ENCODE peak calls at places on chromosomes 5 and 9, in six cellular contexts. P, O, G, M, B and W are unnamed samples.

GRCh38 chr9:108056083-108056804 is 566.7 kb upstream of the KLF4 start:
- DNase-seq in P (no peak), O (no peak), G (no peak), M (no peak), B (no peak), W (no peak)

GRCh38 chr9:103839197-103839596 is 254.9 kb upstream of the SMC2 start:
- DNase-seq in P (no peak), O (no peak), G (no peak), M (no peak), B (no peak), W (no peak)

GRCh38 chr5:21817668-21818419 is 1035.3 kb downstream of the CDH12 start:
- DNase-seq in P (peak), O (no peak), G (no peak), M (no peak), B (no peak), W (no peak)

GRCh38 chr5:159814810-159815585 is 101.3 kb upstream of the ADRA1B start:
- DNase-seq in P (no peak), O (no peak), G (no peak), M (no peak), B (no peak), W (no peak)

GRCh38 chr5:9149988-9150387 is 395.9 kb downstream of the SEMA5A start:
- DNase-seq in P (no peak), O (peak), G (no peak), M (no peak), B (no peak), W (no peak)

GRCh38 chr5:76050131-76050530 is 33.1 kb upstream of the SV2C start:
- DNase-seq in P (no peak), O (no peak), G (no peak), M (no peak), B (no peak), W (no peak)

GRCh38 chr9:137688725-137689124 is 69.9 kb downstream of the EHMT1 start:
- DNase-seq in P (no peak), O (no peak), G (no peak), M (no peak), B (no peak), W (no peak)

GRCh38 chr9:93648181-93648580 is 71.8 kb downstream of the PHF2 start:
- DNase-seq in P (no peak), O (no peak), G (peak), M (no peak), B (no peak), W (no peak)

GRCh38 chr5:92907914-92908606 is 673.0 kb downstream of the NR2F1-AS1 start:
- DNase-seq in P (no peak), O (peak), G (no peak), M (no peak), B (no peak), W (no peak)

GRCh38 chr5:151520294-151520693 is 70.8 kb downstream of the FAT2 start:
- DNase-seq in P (no peak), O (no peak), G (no peak), M (no peak), B (no peak), W (no peak)

GRCh38 chr5:138352071-138352721 is at the start of gene KDM3B:
- DNase-seq in P (peak), O (peak), G (peak), M (peak), B (peak), W (peak)

GRCh38 chr5:111194053-111194452 is 30.1 kb upstream of the CAMK4 start:
- DNase-seq in P (peak), O (no peak), G (no peak), M (no peak), B (no peak), W (no peak)

GRCh38 chr9:32782476-32783167 is 718 bp upstream of the TMEM215 start:
- DNase-seq in P (peak), O (no peak), G (no peak), M (no peak), B (no peak), W (no peak)

GRCh38 chr9:87193925-87194380 is 246.6 kb upstream of the GAS1 start:
- DNase-seq in P (peak), O (peak), G (no peak), M (no peak), B (no peak), W (no peak)